ENCODE peak calls at places on chromosomes 2 and 18, in seven cellular contexts. One of them, this sample, is unnamed.

GRCh38 chr2:27322301-27322765 is 564 bp downstream of the MPV17 start:
- DNase-seq in NCI-H510A treated with DMSO at 0.1 percent for 48 hours: no peak
- DNase-seq in epithelial cell of esophagus: peak; percentile 20
- DNase-seq in right atrium auricular region: no peak
- DNase-seq in M059J: peak; percentile 27
- DNase-seq in SJCRH30: no peak
- DNase-seq in GM06990: no peak
- DNase-seq in this sample: peak; percentile 16

GRCh38 chr2:224187220-224187619 is 148.1 kb upstream of the SERPINE2 start:
- DNase-seq in NCI-H510A treated with DMSO at 0.1 percent for 48 hours: no peak
- DNase-seq in epithelial cell of esophagus: no peak
- DNase-seq in right atrium auricular region: no peak
- DNase-seq in M059J: no peak
- DNase-seq in SJCRH30: no peak
- DNase-seq in GM06990: no peak
- DNase-seq in this sample: no peak

GRCh38 chr2:197889041-197889440 is 84.6 kb downstream of the PLCL1 start:
- DNase-seq in NCI-H510A treated with DMSO at 0.1 percent for 48 hours: no peak
- DNase-seq in epithelial cell of esophagus: peak; percentile 84
- DNase-seq in right atrium auricular region: no peak
- DNase-seq in M059J: no peak
- DNase-seq in SJCRH30: peak; percentile 29
- DNase-seq in GM06990: peak; percentile 50
- DNase-seq in this sample: peak; percentile 68

GRCh38 chr2:194004590-194005206 is 1652.3 kb upstream of the SLC39A10 start:
- DNase-seq in NCI-H510A treated with DMSO at 0.1 percent for 48 hours: no peak
- DNase-seq in epithelial cell of esophagus: peak; percentile 28
- DNase-seq in right atrium auricular region: no peak
- DNase-seq in M059J: no peak
- DNase-seq in SJCRH30: no peak
- DNase-seq in GM06990: no peak
- DNase-seq in this sample: no peak

GRCh38 chr2:55419236-55419513 is 481 bp downstream of the CCDC88A start:
- DNase-seq in NCI-H510A treated with DMSO at 0.1 percent for 48 hours: peak; percentile 58
- DNase-seq in epithelial cell of esophagus: peak; percentile 33
- DNase-seq in right atrium auricular region: no peak
- DNase-seq in M059J: peak; percentile 59
- DNase-seq in SJCRH30: peak; percentile 82
- DNase-seq in GM06990: no peak
- DNase-seq in this sample: no peak

GRCh38 chr2:62409442-62409841 is 96.6 kb downstream of the TMEM17 start:
- DNase-seq in NCI-H510A treated with DMSO at 0.1 percent for 48 hours: no peak
- DNase-seq in epithelial cell of esophagus: peak; percentile 52
- DNase-seq in right atrium auricular region: no peak
- DNase-seq in M059J: peak; percentile 68
- DNase-seq in SJCRH30: no peak
- DNase-seq in GM06990: no peak
- DNase-seq in this sample: peak; percentile 44

GRCh38 chr2:201608021-201608420 is 35.3 kb downstream of the TMEM237 start:
- DNase-seq in NCI-H510A treated with DMSO at 0.1 percent for 48 hours: no peak
- DNase-seq in epithelial cell of esophagus: no peak
- DNase-seq in right atrium auricular region: no peak
- DNase-seq in M059J: peak; percentile 56
- DNase-seq in SJCRH30: no peak
- DNase-seq in GM06990: no peak
- DNase-seq in this sample: no peak

GRCh38 chr2:217523246-217523645 is 479.5 kb downstream of the TNS1 start:
- DNase-seq in NCI-H510A treated with DMSO at 0.1 percent for 48 hours: no peak
- DNase-seq in epithelial cell of esophagus: no peak
- DNase-seq in right atrium auricular region: no peak
- DNase-seq in M059J: no peak
- DNase-seq in SJCRH30: no peak
- DNase-seq in GM06990: no peak
- DNase-seq in this sample: no peak

GRCh38 chr2:225400060-225400511 is 576 bp downstream of the NYAP2 start:
- DNase-seq in NCI-H510A treated with DMSO at 0.1 percent for 48 hours: peak; percentile 46
- DNase-seq in epithelial cell of esophagus: peak; percentile 66
- DNase-seq in right atrium auricular region: no peak
- DNase-seq in M059J: peak; percentile 63
- DNase-seq in SJCRH30: peak; percentile 91
- DNase-seq in GM06990: no peak
- DNase-seq in this sample: peak; percentile 57

GRCh38 chr2:205216580-205216979 is 465.7 kb upstream of the NRP2 start:
- DNase-seq in NCI-H510A treated with DMSO at 0.1 percent for 48 hours: no peak
- DNase-seq in epithelial cell of esophagus: no peak
- DNase-seq in right atrium auricular region: no peak
- DNase-seq in M059J: no peak
- DNase-seq in SJCRH30: no peak
- DNase-seq in GM06990: no peak
- DNase-seq in this sample: no peak

GRCh38 chr18:47251289-47252120 is at the start of gene SKOR2:
- DNase-seq in NCI-H510A treated with DMSO at 0.1 percent for 48 hours: peak; percentile 8
- DNase-seq in epithelial cell of esophagus: no peak
- DNase-seq in right atrium auricular region: no peak
- DNase-seq in M059J: peak; percentile 10
- DNase-seq in SJCRH30: no peak
- DNase-seq in GM06990: no peak
- DNase-seq in this sample: no peak

GRCh38 chr2:184316911-184317310 is 281.4 kb upstream of the ZNF804A start:
- DNase-seq in NCI-H510A treated with DMSO at 0.1 percent for 48 hours: no peak
- DNase-seq in epithelial cell of esophagus: no peak
- DNase-seq in right atrium auricular region: no peak
- DNase-seq in M059J: no peak
- DNase-seq in SJCRH30: no peak
- DNase-seq in GM06990: no peak
- DNase-seq in this sample: no peak

GRCh38 chr2:238521870-238522269 is 95.1 kb downstream of the ASB1 start:
- DNase-seq in NCI-H510A treated with DMSO at 0.1 percent for 48 hours: no peak
- DNase-seq in epithelial cell of esophagus: no peak
- DNase-seq in right atrium auricular region: no peak
- DNase-seq in M059J: no peak
- DNase-seq in SJCRH30: peak; percentile 47
- DNase-seq in GM06990: no peak
- DNase-seq in this sample: no peak

GRCh38 chr2:29570539-29570938 is 350.8 kb downstream of the ALK start:
- DNase-seq in NCI-H510A treated with DMSO at 0.1 percent for 48 hours: no peak
- DNase-seq in epithelial cell of esophagus: no peak
- DNase-seq in right atrium auricular region: no peak
- DNase-seq in M059J: no peak
- DNase-seq in SJCRH30: no peak
- DNase-seq in GM06990: no peak
- DNase-seq in this sample: no peak

This sample was measured in renal cortical epithelial cell.